ENCODE peak calls at places on chromosomes 6 and 20, in five cellular contexts. T is H1, V is HCT116, N is GM12878, K is K562. Z is an unnamed sample.
A peak's percentile ranks its signal among the peaks of the same experiment; 100 is the strongest.

GRCh38 chr20:57980526-57980925 is 247.9 kb downstream of the ANKRD60 start:
- DNase-seq in T (no peak), V (no peak), N (no peak), K (no peak), Z (no peak)

GRCh38 chr6:147852772-147853171 is 344.3 kb downstream of the SAMD5 start:
- DNase-seq in T (no peak), V (no peak), N (no peak), K (no peak), Z (no peak)

GRCh38 chr6:43809417-43810305 is 39.6 kb downstream of the VEGFA start:
- DNase-seq in T (no peak), V (no peak), N (no peak), K (peak; percentile 55), Z (peak; percentile 45)

GRCh38 chr20:23130622-23130916 is 44.4 kb upstream of the CD93 start:
- DNase-seq in T (no peak), V (no peak), N (no peak), K (no peak), Z (no peak)

GRCh38 chr6:119323478-119323877 is 26.1 kb downstream of the MAN1A1 start:
- DNase-seq in T (no peak), V (peak; percentile 27), N (no peak), K (no peak), Z (no peak)

GRCh38 chr6:47242483-47243386 is 67.0 kb downstream of the TNFRSF21 start:
- DNase-seq in T (no peak), V (peak; percentile 69), N (peak; percentile 72), K (peak; percentile 93), Z (no peak)

GRCh38 chr20:59042151-59042795 is at the start of gene PRELID3B:
- DNase-seq in T (no peak), V (no peak), N (no peak), K (peak; percentile 63), Z (peak; percentile 30)

GRCh38 chr20:63344151-63344470 is 17.0 kb downstream of the CHRNA4 start:
- DNase-seq in T (no peak), V (no peak), N (no peak), K (no peak), Z (no peak)

GRCh38 chr6:52953911-52954839 is 40.9 kb downstream of the GSTA4 start:
- DNase-seq in T (no peak), V (no peak), N (no peak), K (no peak), Z (no peak)

GRCh38 chr20:6178537-6178936 is 55.7 kb upstream of the FERMT1 start:
- DNase-seq in T (no peak), V (peak; percentile 22), N (no peak), K (no peak), Z (peak; percentile 39)

GRCh38 chr6:132768051-132768517 is 10.4 kb upstream of the VNN2 start:
- DNase-seq in T (peak; percentile 82), V (peak; percentile 40), N (no peak), K (peak; percentile 64), Z (peak; percentile 55)

DNA sequence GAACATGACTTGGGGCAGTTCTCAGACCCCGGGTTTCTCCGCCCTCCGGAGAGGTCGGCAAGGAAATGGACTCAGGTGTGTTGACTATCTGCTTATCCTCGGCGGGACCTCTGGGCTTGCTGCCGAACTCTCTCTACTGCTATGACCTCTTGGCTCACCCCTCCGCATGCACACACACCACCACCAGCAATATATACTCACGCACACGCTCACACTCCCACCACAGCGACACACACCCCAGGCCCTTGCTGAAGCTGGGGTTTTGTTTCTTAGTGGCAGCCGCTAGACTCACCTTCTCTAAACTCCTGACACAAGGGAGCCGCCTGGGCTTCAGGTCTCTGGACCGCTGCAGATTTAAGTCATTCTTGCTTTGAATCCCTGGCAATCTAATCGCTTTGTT is 59.3 kb upstream of the BACH2 start:
- DNase-seq in T (no peak), V (no peak), N (no peak), K (peak; percentile 33), Z (no peak)
- TF ChIP-seq ZNF274 in T (no peak), V (no peak), N (no peak), K (no peak), Z (no peak)

DNA sequence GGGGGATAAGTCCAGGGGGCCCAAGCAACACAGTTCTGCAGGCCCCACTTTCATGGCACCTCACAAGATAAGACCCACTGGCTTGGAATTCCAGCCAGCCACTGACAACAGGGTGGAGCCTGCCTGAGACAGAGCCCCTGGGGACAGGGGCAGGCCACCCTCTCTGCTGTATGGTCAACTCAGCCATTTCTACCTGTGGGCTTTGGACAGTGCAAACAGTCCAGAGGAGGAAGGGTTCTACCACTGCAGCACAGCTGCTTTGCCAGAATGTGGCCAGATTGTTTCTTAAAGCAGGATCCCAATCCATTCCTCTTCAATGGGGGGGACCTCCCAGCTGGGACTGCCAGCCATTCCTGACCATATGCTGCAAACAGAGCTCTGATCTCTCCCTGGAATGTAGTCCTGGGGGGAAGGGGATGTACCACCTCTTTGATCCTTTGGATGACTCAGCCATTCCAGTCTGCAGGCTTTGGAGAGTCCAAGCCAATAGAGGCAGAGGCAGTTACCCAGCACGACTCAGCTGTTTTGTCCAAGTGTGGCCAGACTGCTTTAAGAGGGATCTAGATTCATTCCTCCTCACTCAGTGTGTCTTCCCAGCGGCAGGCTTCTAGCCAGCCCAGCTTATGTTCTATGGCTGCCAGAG is 842.2 kb downstream of the EPHA7 start:
- DNase-seq in T (no peak), V (no peak), N (no peak), K (no peak), Z (peak; percentile 52)
- TF ChIP-seq ZNF274 in T (no peak), V (no peak), N (no peak), K (no peak), Z (no peak)

GRCh38 chr6:138815797-138816528 is 20.1 kb downstream of the ECT2L start:
- DNase-seq in T (no peak), V (peak; percentile 56), N (no peak), K (peak; percentile 54), Z (peak; percentile 70)

GRCh38 chr6:138818496-138819194 is 22.8 kb downstream of the ECT2L start:
- DNase-seq in T (no peak), V (no peak), N (peak; percentile 62), K (no peak), Z (no peak)

GRCh38 chr6:138814179-138814834 is 18.4 kb downstream of the ECT2L start:
- DNase-seq in T (no peak), V (no peak), N (no peak), K (no peak), Z (peak; percentile 93)

GRCh38 chr6:138815221-138815620 is 19.3 kb downstream of the ECT2L start:
- DNase-seq in T (no peak), V (no peak), N (no peak), K (no peak), Z (no peak)

DNA sequence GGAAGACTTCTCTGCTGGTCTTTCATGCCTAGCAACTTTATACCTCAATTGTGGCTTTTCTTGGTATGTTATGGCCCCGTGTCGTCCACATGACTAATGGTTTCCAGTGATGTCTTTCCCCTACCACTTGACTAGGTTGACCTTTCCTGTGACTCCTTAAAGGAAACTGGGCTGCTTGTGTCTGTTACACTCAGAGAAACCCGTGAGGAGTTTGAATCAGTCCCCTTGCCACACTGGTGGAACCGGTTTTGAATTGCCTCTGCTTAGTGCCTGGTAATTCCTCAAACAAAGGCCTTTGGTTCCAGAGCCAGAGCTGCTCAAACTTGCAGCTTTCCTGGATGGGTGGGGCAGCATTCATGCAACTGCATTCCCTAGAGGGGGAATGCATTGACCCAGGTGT is 21.9 kb downstream of the ECT2L start:
- DNase-seq in T (peak; percentile 64), V (peak; percentile 99), N (no peak), K (no peak), Z (no peak)
- TF ChIP-seq ZNF274 in T (no peak), V (no peak), N (no peak), K (no peak), Z (no peak)

DNA sequence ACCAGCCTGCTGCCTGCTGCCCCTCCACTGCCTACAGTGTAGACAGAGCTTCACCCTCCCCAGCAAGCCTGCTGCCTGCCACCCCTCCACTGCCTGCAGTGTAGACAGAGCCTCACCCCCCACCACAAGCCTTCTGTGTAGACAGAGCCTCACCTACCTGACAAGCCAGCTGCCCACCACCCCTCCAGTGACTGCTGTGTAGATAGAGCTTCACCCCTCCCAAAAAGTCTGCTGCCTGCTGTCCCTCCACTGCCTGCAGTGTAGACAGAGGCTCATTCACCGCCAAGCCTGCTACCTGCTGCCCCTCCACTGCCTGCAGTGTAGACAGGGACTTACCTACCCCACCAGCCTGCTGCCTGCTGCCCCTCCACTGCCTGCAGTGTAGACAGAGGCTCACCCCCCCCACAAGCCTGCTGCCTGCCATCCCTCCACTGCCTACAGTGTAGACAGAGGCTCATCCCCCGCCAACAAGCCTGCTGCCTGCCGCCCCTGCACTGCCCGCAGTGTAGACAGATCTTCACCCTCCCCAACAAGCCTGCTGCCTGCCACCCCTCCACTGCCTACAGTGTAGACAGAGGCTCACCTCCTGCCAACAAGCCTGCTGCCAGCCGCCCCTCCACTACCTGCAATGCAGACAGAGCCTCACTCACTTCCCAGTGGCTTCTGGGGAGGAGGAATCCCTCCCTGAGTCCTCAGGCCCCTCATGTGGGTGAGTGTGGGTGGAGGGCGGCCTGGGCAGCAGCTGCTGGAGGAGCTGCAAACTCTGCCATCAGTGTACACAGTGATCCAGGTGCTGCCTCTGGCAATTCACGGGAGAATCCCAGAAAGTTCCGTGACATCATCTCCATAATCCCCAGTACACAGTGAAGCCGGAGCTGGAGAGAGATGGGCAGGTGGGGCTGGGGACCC is 140.9 kb downstream of the DLL1 start:
- DNase-seq in T (no peak), V (no peak), N (no peak), K (no peak), Z (no peak)
- TF ChIP-seq ZNF274 in T (no peak), V (no peak), N (no peak), K (no peak), Z (no peak)

GRCh38 chr6:22643780-22644179 is 74.4 kb downstream of the HDGFL1 start:
- DNase-seq in T (no peak), V (no peak), N (no peak), K (no peak), Z (no peak)

GRCh38 chr6:22637781-22638180 is 68.4 kb downstream of the HDGFL1 start:
- DNase-seq in T (no peak), V (no peak), N (no peak), K (no peak), Z (no peak)

GRCh38 chr6:22636450-22636849 is 67.1 kb downstream of the HDGFL1 start:
- DNase-seq in T (no peak), V (no peak), N (no peak), K (no peak), Z (no peak)

GRCh38 chr6:22647671-22648070 is 78.3 kb downstream of the HDGFL1 start:
- DNase-seq in T (no peak), V (no peak), N (no peak), K (no peak), Z (no peak)

GRCh38 chr6:22642254-22642653 is 72.9 kb downstream of the HDGFL1 start:
- DNase-seq in T (no peak), V (no peak), N (no peak), K (no peak), Z (no peak)
- TF ChIP-seq ZNF274 in T (no peak), V (no peak), N (no peak), K (no peak), Z (no peak)

DNA sequence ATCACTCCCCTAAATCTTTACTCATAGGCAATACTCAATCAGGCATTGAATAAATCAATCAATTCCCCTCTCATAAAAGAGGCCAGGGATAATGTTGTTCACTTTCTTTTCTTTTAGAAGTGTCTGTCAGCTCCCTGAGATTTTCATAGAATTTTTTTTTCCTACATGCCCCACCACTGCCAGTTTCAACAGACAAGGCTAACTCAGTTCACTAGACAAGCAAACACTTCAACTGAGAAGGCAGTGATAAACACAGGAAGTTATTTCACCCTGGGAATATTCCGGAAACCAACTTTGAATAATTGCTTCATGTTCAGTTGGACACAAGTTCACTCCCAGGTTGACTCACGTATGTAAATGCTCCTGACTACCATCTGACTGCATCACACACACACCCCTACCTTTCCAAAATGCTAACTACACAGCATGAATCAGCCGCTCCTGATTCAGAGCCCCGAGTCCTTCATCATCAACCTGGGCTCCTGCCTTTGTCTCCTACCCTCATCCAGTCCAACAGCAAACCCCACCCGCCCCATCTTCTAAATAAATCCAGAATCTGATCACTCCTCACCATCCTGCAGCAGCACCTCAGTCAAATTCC is 143.9 kb downstream of the BCAS1 start:
- DNase-seq in T (no peak), V (no peak), N (peak; percentile 99), K (peak; percentile 25), Z (peak; percentile 98)
- TF ChIP-seq ZNF274 in T (no peak), V (no peak), N (no peak), K (no peak), Z (no peak)